ENCODE peak calls at places on chromosomes 12 and 14, in four cellular contexts. D is fibroblast of lung, Y is SK-N-SH, E is body of pancreas. A is an unnamed sample.

GRCh38 chr14:63269561-63270225 is 49.0 kb downstream of the GPHB5 start:
- DNase-seq in D (peak), Y (no peak), E (no peak), A (no peak)

GRCh38 chr14:23829736-23830474 is 123.7 kb upstream of the DHRS4 start:
- DNase-seq in D (peak), Y (no peak), E (peak), A (peak)

GRCh38 chr14:28830115-28830534 is 63.5 kb downstream of the FOXG1 start:
- DNase-seq in D (no peak), Y (no peak), E (no peak), A (no peak)

GRCh38 chr12:46374286-46374685 is 1.7 kb upstream of the SLC38A2 start:
- DNase-seq in D (no peak), Y (no peak), E (no peak), A (no peak)

GRCh38 chr14:23483216-23483854 is 13.8 kb downstream of the NGDN start:
- DNase-seq in D (peak), Y (peak), E (no peak), A (peak)

GRCh38 chr12:57196439-57196838 is 20.2 kb upstream of the NXPH4 start:
- DNase-seq in D (no peak), Y (no peak), E (no peak), A (no peak)

GRCh38 chr12:117662620-117663395 is 301.4 kb upstream of the NOS1 start:
- DNase-seq in D (no peak), Y (no peak), E (no peak), A (no peak)

GRCh38 chr12:52636592-52637258 is 15.3 kb downstream of the KRT2 start:
- DNase-seq in D (no peak), Y (no peak), E (no peak), A (no peak)

GRCh38 chr14:91244501-91244901 is at the start of gene GPR68:
- DNase-seq in D (peak), Y (peak), E (peak), A (peak)

GRCh38 chr12:124597041-124597440 is 29.6 kb upstream of the NCOR2 start:
- DNase-seq in D (no peak), Y (no peak), E (no peak), A (no peak)

GRCh38 chr12:124603143-124603542 is 35.7 kb upstream of the NCOR2 start:
- DNase-seq in D (no peak), Y (peak), E (no peak), A (no peak)

GRCh38 chr12:124601699-124602098 is 34.3 kb upstream of the NCOR2 start:
- DNase-seq in D (no peak), Y (no peak), E (no peak), A (no peak)

GRCh38 chr12:124595444-124595843 is 28.0 kb upstream of the NCOR2 start:
- DNase-seq in D (no peak), Y (no peak), E (no peak), A (no peak)

GRCh38 chr12:124599074-124599999 is 31.9 kb upstream of the NCOR2 start:
- DNase-seq in D (peak), Y (no peak), E (no peak), A (peak)
- TF ChIP-seq CTCF in D (no peak), Y (peak), E (no peak), A (peak)

GRCh38 chr12:120725659-120726509 is at the start of gene ACADS:
- DNase-seq in D (peak), Y (peak), E (peak), A (peak)

GRCh38 chr12:120726510-120726793 is 826 bp downstream of the ACADS start:
- DNase-seq in D (no peak), Y (no peak), E (no peak), A (no peak)

GRCh38 chr12:120725151-120725658 is 421 bp upstream of the ACADS start:
- DNase-seq in D (no peak), Y (no peak), E (no peak), A (no peak)

GRCh38 chr12:120722784-120723183 is 2.8 kb upstream of the ACADS start:
- DNase-seq in D (peak), Y (no peak), E (no peak), A (no peak)

DNA sequence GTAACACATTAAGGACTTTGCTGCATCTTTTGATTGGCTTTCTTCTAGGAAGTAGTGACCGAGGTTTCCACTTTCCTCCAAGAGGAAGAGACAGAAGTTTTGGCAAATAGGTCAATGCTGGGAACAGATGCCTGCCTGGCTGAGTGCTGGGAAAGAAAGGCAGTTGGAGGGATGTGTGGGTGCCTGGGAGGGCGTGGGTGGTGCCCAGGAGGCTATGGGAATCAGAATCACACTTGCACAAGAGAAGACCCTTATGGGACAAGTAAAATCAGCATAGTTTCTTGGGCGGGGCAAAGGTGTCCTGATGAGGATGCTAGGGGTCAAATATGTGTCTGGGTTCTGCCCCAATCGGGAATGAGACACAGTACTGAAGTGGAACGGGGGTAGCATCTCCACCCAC is 906 bp upstream of the ACADS start:
- DNase-seq in D (no peak), Y (no peak), E (no peak), A (no peak)
- H3K4me3 ChIP-seq in D (no peak), Y (no peak), E (no peak), A (no peak)

GRCh38 chr12:106141003-106141402 is 2.2 kb upstream of the NUAK1 start:
- DNase-seq in D (no peak), Y (no peak), E (no peak), A (no peak)
- H3K27ac ChIP-seq in D (no peak), Y (no peak), E (no peak), A (no peak)

GRCh38 chr14:22387776-22388241 is 201.2 kb downstream of the DAD1 start:
- DNase-seq in D (no peak), Y (peak), E (no peak), A (no peak)
- TF ChIP-seq CTCF in D (no peak), Y (no peak), E (no peak), A (no peak)

DNA sequence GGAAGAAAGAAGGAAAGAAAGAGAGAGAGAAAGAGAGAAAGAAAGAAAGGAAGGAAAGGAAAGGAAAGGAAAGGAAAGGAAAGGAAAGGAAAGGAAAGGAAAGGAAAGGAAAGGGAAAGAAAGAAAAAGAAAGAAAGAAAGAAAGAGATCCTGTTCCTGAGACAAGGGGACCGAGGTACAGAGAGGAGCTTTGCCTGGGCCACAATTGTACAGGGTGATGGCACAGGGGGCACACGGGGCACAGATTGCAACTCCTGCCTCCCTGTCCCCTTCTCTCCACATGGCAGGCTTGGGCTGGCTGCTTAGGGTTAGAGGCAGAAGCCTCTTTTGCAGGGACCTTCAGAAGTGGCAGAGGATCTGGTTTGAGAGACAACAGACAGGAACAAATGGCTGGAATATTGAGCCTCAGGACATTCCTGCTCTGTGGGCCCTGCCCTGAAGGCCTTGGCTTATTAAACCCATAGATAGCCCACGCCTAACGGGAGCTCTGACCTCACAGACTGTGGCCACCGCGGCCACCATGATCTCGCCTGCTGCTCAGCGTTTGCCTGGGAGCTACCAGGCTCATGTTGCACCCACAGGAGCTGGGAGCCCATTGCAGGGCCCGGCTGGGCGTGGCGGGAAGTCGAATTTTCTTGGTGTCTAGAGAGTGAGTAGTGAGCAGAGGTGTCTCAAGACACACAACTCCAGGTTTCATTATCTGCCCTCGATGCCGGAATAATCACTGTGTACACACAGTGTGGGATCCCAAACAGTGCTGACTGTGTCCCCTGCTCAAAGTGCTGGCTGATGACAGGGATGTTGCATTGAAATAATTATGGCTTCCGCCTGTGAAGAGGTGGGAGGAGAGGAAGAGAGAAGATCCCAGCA is 147.9 kb upstream of the NCOR2 start:
- DNase-seq in D (peak), Y (no peak), E (no peak), A (no peak)
- H3K4me3 ChIP-seq in D (no peak), Y (no peak), E (no peak), A (no peak)

DNA sequence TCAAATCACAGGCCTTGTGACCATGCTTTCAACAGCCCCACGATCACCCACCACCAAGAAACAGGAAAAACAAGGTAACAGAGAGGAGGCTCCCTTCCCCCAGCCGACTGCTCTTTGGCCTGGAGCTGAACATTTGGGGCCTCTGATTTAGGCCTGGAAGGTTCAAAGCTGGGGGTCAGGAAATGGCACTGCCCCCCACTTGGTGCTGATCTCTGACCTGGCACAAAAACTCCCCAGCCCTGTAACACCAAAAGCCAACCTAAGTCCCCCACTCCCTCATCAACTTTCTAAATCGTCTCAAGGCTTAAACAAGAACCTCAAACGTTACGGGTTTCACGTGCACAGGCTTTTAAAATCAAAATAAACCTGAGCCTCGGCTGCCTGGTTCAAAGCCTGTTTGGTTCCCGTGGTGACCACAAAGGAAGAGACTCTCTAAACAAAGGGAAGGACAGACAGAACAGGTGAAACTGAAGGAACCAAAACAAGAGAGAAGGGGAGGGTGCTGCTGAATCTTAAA is 8.9 kb downstream of the ACTN1 start:
- DNase-seq in D (no peak), Y (no peak), E (no peak), A (no peak)
- H3K27ac ChIP-seq in D (no peak), Y (peak), E (peak), A (peak)